ENCODE peak calls at places on chromosome 10, in seven cellular contexts. Z is osteoblast, O is IMR-90, X is Karpas-422, V is hepatocyte, S is tibial artery, J is A549. B is an unnamed sample.

GRCh38 chr10:67280405-67280804 is 354.6 kb downstream of the LRRTM3 start:
- DNase-seq in Z (no peak), O (no peak), X (no peak), V (peak; percentile 34), S (no peak), J (no peak), B (no peak)

GRCh38 chr10:93379366-93380042 is 102.6 kb downstream of the MYOF start:
- DNase-seq in Z (no peak), O (peak; percentile 86), X (no peak), V (no peak), S (no peak), J (no peak), B (no peak)

GRCh38 chr10:46245381-46245900 is 41.4 kb upstream of the ANTXRL start:
- DNase-seq in Z (no peak), O (no peak), X (no peak), V (no peak), S (no peak), J (no peak), B (peak; percentile 6)

GRCh38 chr10:126686271-126686670 is 15.8 kb upstream of the C10orf90 start:
- DNase-seq in Z (no peak), O (no peak), X (no peak), V (no peak), S (no peak), J (no peak), B (no peak)

GRCh38 chr10:35416628-35417625 is 80.6 kb downstream of the CCNY start:
- DNase-seq in Z (no peak), O (peak; percentile 19), X (no peak), V (no peak), S (no peak), J (no peak), B (no peak)

GRCh38 chr10:20698837-20699236 is 198.3 kb downstream of the NEBL start:
- DNase-seq in Z (no peak), O (no peak), X (no peak), V (no peak), S (no peak), J (no peak), B (no peak)

GRCh38 chr10:100027416-100027815 is 17.7 kb upstream of the DNMBP start:
- DNase-seq in Z (no peak), O (no peak), X (no peak), V (no peak), S (no peak), J (no peak), B (no peak)

GRCh38 chr10:70186571-70186970 is 16.3 kb upstream of the SAR1A start:
- DNase-seq in Z (no peak), O (peak; percentile 76), X (no peak), V (no peak), S (no peak), J (no peak), B (no peak)

GRCh38 chr10:125158528-125159485 is 1.6 kb downstream of the CTBP2 start:
- DNase-seq in Z (peak; percentile 95), O (peak; percentile 54), X (no peak), V (peak; percentile 65), S (peak; percentile 53), J (peak; percentile 52), B (peak; percentile 71)

GRCh38 chr10:70558871-70559810 is 43.4 kb downstream of the PRF1 start:
- DNase-seq in Z (peak; percentile 97), O (peak; percentile 34), X (peak; percentile 74), V (peak; percentile 75), S (no peak), J (peak; percentile 52), B (peak; percentile 63)

GRCh38 chr10:120433176-120433575 is 23.9 kb upstream of the PLPP4 start:
- DNase-seq in Z (no peak), O (no peak), X (no peak), V (no peak), S (no peak), J (no peak), B (no peak)

GRCh38 chr10:86693721-86694369 is 25.5 kb downstream of the LDB3 start:
- DNase-seq in Z (peak; percentile 92), O (peak; percentile 51), X (peak; percentile 65), V (peak; percentile 77), S (peak; percentile 52), J (peak; percentile 61), B (peak; percentile 62)

GRCh38 chr10:76127984-76128589 is 696.7 kb downstream of the LRMDA start:
- DNase-seq in Z (no peak), O (peak; percentile 13), X (peak; percentile 25), V (no peak), S (no peak), J (no peak), B (no peak)

GRCh38 chr10:6065406-6065805 is 3.2 kb upstream of the IL2RA start:
- DNase-seq in Z (no peak), O (no peak), X (no peak), V (no peak), S (no peak), J (no peak), B (no peak)

GRCh38 chr10:6061056-6061455 is 1.1 kb downstream of the IL2RA start:
- DNase-seq in Z (no peak), O (no peak), X (no peak), V (no peak), S (no peak), J (no peak), B (no peak)

GRCh38 chr10:6059506-6059905 is 2.7 kb downstream of the IL2RA start:
- DNase-seq in Z (no peak), O (no peak), X (no peak), V (no peak), S (no peak), J (no peak), B (no peak)

GRCh38 chr10:6064119-6064518 is 2.0 kb upstream of the IL2RA start:
- DNase-seq in Z (no peak), O (no peak), X (peak; percentile 28), V (no peak), S (no peak), J (no peak), B (no peak)

GRCh38 chr10:6062101-6062771 is at the start of gene IL2RA:
- DNase-seq in Z (no peak), O (no peak), X (no peak), V (no peak), S (no peak), J (no peak), B (no peak)
- H3K4me3 ChIP-seq in Z (no peak within 1 kb of the TSS), O (no peak within 1 kb of the TSS), X (peak within 1 kb of the TSS; percentile 39), V (no peak within 1 kb of the TSS), S (no peak within 1 kb of the TSS), J (no peak within 1 kb of the TSS), B (peak within 1 kb of the TSS; percentile 12)

GRCh38 chr10:53487019-53487983 is 714.7 kb upstream of the MBL2 start:
- DNase-seq in Z (no peak), O (no peak), X (no peak), V (no peak), S (no peak), J (no peak), B (no peak)
- H3K9me3 ChIP-seq in Z (peaks cover 4% of the 10 kb centered on the region), O (no peaks in the 10 kb centered on the region), X (peaks cover 16% of the 10 kb centered on the region), V (no peaks in the 10 kb centered on the region), S (peaks cover 4% of the 10 kb centered on the region), J (no peaks in the 10 kb centered on the region), B (no peaks in the 10 kb centered on the region)

DNA sequence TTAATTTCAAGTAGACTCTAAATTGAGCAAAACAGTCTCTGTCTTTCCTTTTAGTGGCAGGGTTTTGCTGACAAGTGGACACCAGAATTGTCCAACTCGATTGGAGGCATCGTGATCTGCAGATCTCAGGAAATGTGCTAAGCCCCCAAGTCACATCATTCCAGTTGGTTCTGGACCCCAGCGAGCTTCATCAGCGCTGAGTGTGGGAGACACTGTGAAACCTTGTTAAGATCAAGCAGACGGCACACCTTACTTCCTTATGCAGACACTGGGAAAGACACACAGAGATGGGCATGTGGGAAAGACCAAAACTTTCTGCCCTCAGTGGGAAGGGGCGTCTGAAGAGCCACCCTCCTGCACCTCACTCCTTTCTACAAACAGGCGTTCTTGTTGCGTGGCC is 440.8 kb downstream of the GLRX3 start:
- DNase-seq in Z (no peak), O (no peak), X (no peak), V (no peak), S (no peak), J (no peak), B (no peak)
- H3K4me3 ChIP-seq in Z (no peak overlapping the region), O (no peak overlapping the region), X (no peak overlapping the region), V (no peak overlapping the region), S (no peak overlapping the region), J (no peak overlapping the region), B (no peak overlapping the region)

GRCh38 chr10:133565441-133566294 is at the start of gene SYCE1:
- DNase-seq in Z (peak; percentile 72), O (no peak), X (no peak), V (no peak), S (no peak), J (no peak), B (no peak)

GRCh38 chr10:133567609-133568286 is 2.4 kb upstream of the SYCE1 start:
- DNase-seq in Z (no peak), O (no peak), X (no peak), V (no peak), S (no peak), J (no peak), B (no peak)

GRCh38 chr10:133567119-133567518 is 1.7 kb upstream of the SYCE1 start:
- DNase-seq in Z (peak; percentile 36), O (no peak), X (no peak), V (no peak), S (no peak), J (no peak), B (no peak)

GRCh38 chr10:133568287-133568614 is 2.9 kb upstream of the SYCE1 start:
- DNase-seq in Z (no peak), O (no peak), X (no peak), V (no peak), S (no peak), J (no peak), B (no peak)

GRCh38 chr10:133564816-133565215 is 567 bp downstream of the SYCE1 start:
- DNase-seq in Z (peak; percentile 53), O (no peak), X (no peak), V (no peak), S (no peak), J (no peak), B (no peak)
- H3K9me3 ChIP-seq in Z (no peaks in the 10 kb centered on the region), O (peaks cover 21% of the 10 kb centered on the region), X (peaks cover 13% of the 10 kb centered on the region), V (no peaks in the 10 kb centered on the region), S (peaks cover 8% of the 10 kb centered on the region), J (no peaks in the 10 kb centered on the region), B (no peaks in the 10 kb centered on the region)

DNA sequence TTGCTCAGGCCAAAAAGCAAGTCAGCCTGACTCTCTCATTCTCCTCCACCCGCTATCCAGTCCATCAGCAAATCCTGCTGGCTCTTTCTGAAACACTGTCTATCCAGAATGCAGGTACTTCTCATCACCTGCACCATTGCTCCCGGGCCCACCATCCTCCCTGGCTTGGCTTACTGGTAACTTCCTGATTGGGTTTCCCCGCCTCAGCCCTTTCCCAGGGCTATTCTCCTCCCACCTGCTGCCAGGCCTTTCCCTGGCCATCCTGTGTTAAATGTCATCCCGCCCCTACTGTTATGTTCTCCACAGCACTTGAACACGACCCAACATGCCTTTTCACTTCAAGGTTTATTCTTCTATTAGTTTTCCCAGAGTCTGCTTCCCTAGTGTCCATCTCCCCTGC is 124.0 kb downstream of the CNNM2 start:
- DNase-seq in Z (no peak), O (no peak), X (no peak), V (no peak), S (no peak), J (no peak), B (no peak)
- H3K4me3 ChIP-seq in Z (no peak overlapping the region), O (no peak overlapping the region), X (no peak overlapping the region), V (no peak overlapping the region), S (no peak overlapping the region), J (no peak overlapping the region), B (no peak overlapping the region)

GRCh38 chr10:105597297-105597696 is 956.2 kb downstream of the SORCS3 start:
- DNase-seq in Z (no peak), O (peak; percentile 40), X (no peak), V (no peak), S (no peak), J (no peak), B (no peak)

GRCh38 chr10:105592468-105592867 is 951.4 kb downstream of the SORCS3 start:
- DNase-seq in Z (no peak), O (peak; percentile 7), X (no peak), V (no peak), S (no peak), J (no peak), B (no peak)

GRCh38 chr10:105594301-105594700 is 953.2 kb downstream of the SORCS3 start:
- DNase-seq in Z (no peak), O (no peak), X (no peak), V (no peak), S (no peak), J (no peak), B (no peak)
- H3K9me3 ChIP-seq in Z (no peaks in the 10 kb centered on the region), O (no peaks in the 10 kb centered on the region), X (peaks cover 18% of the 10 kb centered on the region), V (no peaks in the 10 kb centered on the region), S (no peaks in the 10 kb centered on the region), J (no peaks in the 10 kb centered on the region), B (no peaks in the 10 kb centered on the region)